ENCODE peak calls at places on chromosomes 6 and 20, in eight cellular contexts. One of them, this sample, is unnamed.

GRCh38 chr6:81451787-81452186 is 300.7 kb downstream of the TENT5A start:
- DNase-seq in activated CD4-positive, CD25-positive, alpha-beta regulatory T cell: no peak
- DNase-seq in left ventricle myocardium inferior: no peak
- DNase-seq in HFF-Myc: peak
- DNase-seq in AG04450: peak
- DNase-seq in NCI-H1417: peak
- DNase-seq in GM04503: peak
- DNase-seq in cerebellum: no peak
- DNase-seq in this sample: no peak

GRCh38 chr6:139762587-139763031 is 388.2 kb upstream of the CITED2 start:
- DNase-seq in activated CD4-positive, CD25-positive, alpha-beta regulatory T cell: no peak
- DNase-seq in left ventricle myocardium inferior: no peak
- DNase-seq in HFF-Myc: no peak
- DNase-seq in AG04450: no peak
- DNase-seq in NCI-H1417: no peak
- DNase-seq in GM04503: no peak
- DNase-seq in cerebellum: no peak
- DNase-seq in this sample: no peak

GRCh38 chr6:144151010-144151727 is 852 bp downstream of the STX11 start:
- DNase-seq in activated CD4-positive, CD25-positive, alpha-beta regulatory T cell: peak
- DNase-seq in left ventricle myocardium inferior: no peak
- DNase-seq in HFF-Myc: no peak
- DNase-seq in AG04450: no peak
- DNase-seq in NCI-H1417: peak
- DNase-seq in GM04503: no peak
- DNase-seq in cerebellum: no peak
- DNase-seq in this sample: peak

GRCh38 chr6:119620846-119621570 is 271.4 kb upstream of the MAN1A1 start:
- DNase-seq in activated CD4-positive, CD25-positive, alpha-beta regulatory T cell: no peak
- DNase-seq in left ventricle myocardium inferior: no peak
- DNase-seq in HFF-Myc: peak
- DNase-seq in AG04450: peak
- DNase-seq in NCI-H1417: no peak
- DNase-seq in GM04503: peak
- DNase-seq in cerebellum: no peak
- DNase-seq in this sample: no peak

GRCh38 chr6:159682265-159682664 is 10.8 kb downstream of the SOD2 start:
- DNase-seq in activated CD4-positive, CD25-positive, alpha-beta regulatory T cell: no peak
- DNase-seq in left ventricle myocardium inferior: no peak
- DNase-seq in HFF-Myc: no peak
- DNase-seq in AG04450: peak
- DNase-seq in NCI-H1417: no peak
- DNase-seq in GM04503: no peak
- DNase-seq in cerebellum: no peak
- DNase-seq in this sample: no peak

GRCh38 chr6:6596929-6597328 is 8.4 kb downstream of the LY86 start:
- DNase-seq in activated CD4-positive, CD25-positive, alpha-beta regulatory T cell: no peak
- DNase-seq in left ventricle myocardium inferior: no peak
- DNase-seq in HFF-Myc: no peak
- DNase-seq in AG04450: no peak
- DNase-seq in NCI-H1417: no peak
- DNase-seq in GM04503: no peak
- DNase-seq in cerebellum: no peak
- DNase-seq in this sample: no peak

GRCh38 chr6:123965894-123966293 is 162.2 kb downstream of the NKAIN2 start:
- DNase-seq in activated CD4-positive, CD25-positive, alpha-beta regulatory T cell: no peak
- DNase-seq in left ventricle myocardium inferior: no peak
- DNase-seq in HFF-Myc: no peak
- DNase-seq in AG04450: no peak
- DNase-seq in NCI-H1417: peak
- DNase-seq in GM04503: no peak
- DNase-seq in cerebellum: no peak
- DNase-seq in this sample: no peak

GRCh38 chr20:32518593-32519366 is 66.4 kb downstream of the NOL4L start:
- DNase-seq in activated CD4-positive, CD25-positive, alpha-beta regulatory T cell: no peak
- DNase-seq in left ventricle myocardium inferior: no peak
- DNase-seq in HFF-Myc: no peak
- DNase-seq in AG04450: no peak
- DNase-seq in NCI-H1417: peak
- DNase-seq in GM04503: no peak
- DNase-seq in cerebellum: no peak
- DNase-seq in this sample: no peak

This sample was measured in Right ventricle myocardium inferior.